ENCODE peak calls at places on chromosomes 11 and 22, in five cellular contexts. W, R, M, V and G are unnamed samples.

GRCh38 chr11:36500315-36500721 is 9.8 kb downstream of the TRAF6 start:
- DNase-seq in W (peak), M (peak), V (no peak), R (no peak), G (no peak)

GRCh38 chr11:108543316-108543955 is 45.3 kb upstream of the POGLUT3 start:
- DNase-seq in V (no peak), W (no peak), R (no peak), M (no peak), G (no peak)

GRCh38 chr11:65577756-65578109 is 1.9 kb downstream of the EHBP1L1 start:
- DNase-seq in M (no peak), V (no peak), W (no peak), R (no peak), G (no peak)

GRCh38 chr11:42778193-42778592 is 533.6 kb upstream of the API5 start:
- DNase-seq in R (no peak), W (no peak), M (no peak), V (no peak), G (no peak)

GRCh38 chr11:104136861-104137260 is 27.1 kb downstream of the PDGFD start:
- DNase-seq in R (no peak), M (no peak), V (no peak), W (no peak), G (no peak)

GRCh38 chr22:29503811-29504372 is 23.9 kb downstream of the NEFH start:
- DNase-seq in W (no peak), M (peak), V (no peak), R (no peak), G (no peak)

GRCh38 chr22:29393019-29393608 is 4.7 kb upstream of the AP1B1 start:
- DNase-seq in R (no peak), W (no peak), M (no peak), V (no peak), G (no peak)

GRCh38 chr11:78039919-78040671 is 17.0 kb upstream of the KCTD14 start:
- DNase-seq in M (peak), V (peak), R (peak), W (peak), G (peak)

GRCh38 chr11:121841487-121842167 is 274.4 kb downstream of the BLID start:
- DNase-seq in M (peak), W (no peak), R (no peak), V (no peak), G (peak)

GRCh38 chr22:46127556-46127955 is 22.8 kb upstream of the PPARA start:
- DNase-seq in W (no peak), R (no peak), M (no peak), V (no peak), G (no peak)

GRCh38 chr22:46128606-46129005 is 21.7 kb upstream of the PPARA start:
- DNase-seq in M (no peak), W (no peak), R (no peak), V (no peak), G (no peak)

GRCh38 chr22:46131151-46131587 is 19.2 kb upstream of the PPARA start:
- DNase-seq in W (no peak), M (no peak), R (peak), V (peak), G (no peak)

GRCh38 chr22:46126853-46127385 is 23.4 kb upstream of the PPARA start:
- DNase-seq in W (no peak), M (no peak), V (no peak), R (no peak), G (no peak)

GRCh38 chr22:46129390-46130041 is 20.8 kb upstream of the PPARA start:
- DNase-seq in M (no peak), W (no peak), V (no peak), R (no peak), G (no peak)
- TF ChIP-seq USF2 in M (no peak), W (no peak), V (no peak), R (no peak), G (no peak)

DNA sequence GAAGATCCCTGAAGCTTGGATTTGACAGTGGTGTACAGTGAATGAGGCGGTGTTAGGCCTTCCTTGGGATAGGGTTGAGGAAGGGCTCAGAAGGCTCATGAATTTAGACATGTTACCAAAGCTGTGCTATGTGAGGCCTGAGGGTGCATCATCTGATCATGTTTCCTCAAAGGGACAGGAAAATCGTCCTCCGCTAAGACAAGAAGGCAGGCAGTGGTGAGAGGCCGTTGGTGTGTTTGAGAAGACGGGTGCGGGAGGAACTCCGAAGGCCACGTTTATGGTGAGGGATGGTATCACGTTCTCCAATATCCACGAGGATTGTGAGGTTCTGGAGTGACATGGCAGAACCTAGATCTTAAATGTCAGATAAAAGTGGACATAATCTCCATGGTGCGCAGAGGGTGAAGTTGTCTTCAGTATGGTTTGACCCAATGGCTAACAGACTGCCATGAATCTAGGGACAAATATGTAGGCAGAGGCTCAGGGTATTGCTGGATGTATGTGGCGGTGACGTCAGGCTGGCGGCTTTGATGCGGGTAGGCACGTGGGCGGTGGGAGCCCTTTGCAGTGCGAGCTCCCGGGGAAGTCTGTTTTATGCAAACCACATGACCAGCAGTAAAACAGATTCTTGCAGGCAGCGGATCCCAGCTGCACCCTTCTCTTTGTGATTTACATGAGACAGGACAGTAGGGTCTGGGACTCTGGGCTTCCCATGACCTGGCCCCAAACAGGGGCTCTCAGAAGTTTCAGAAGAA is 242.3 kb upstream of the B3GAT1 start:
- DNase-seq in R (no peak), V (no peak), W (no peak), M (no peak), G (no peak)
- TF ChIP-seq SMC3 in R (no peak), V (no peak), W (no peak), M (no peak), G (no peak)

GRCh38 chr11:8440649-8441048 is 153.4 kb downstream of the STK33 start:
- DNase-seq in M (no peak), R (no peak), V (no peak), W (no peak), G (no peak)

GRCh38 chr11:8442301-8442700 is 151.7 kb downstream of the STK33 start:
- DNase-seq in W (no peak), V (peak), M (no peak), R (no peak), G (peak)
- TF ChIP-seq USF2 in W (no peak), V (no peak), M (no peak), R (no peak), G (no peak)

GRCh38 chr22:36323855-36324331 is 63.9 kb downstream of the MYH9 start:
- DNase-seq in R (no peak), V (no peak), M (no peak), W (no peak), G (no peak)
- TF ChIP-seq SMC3 in R (no peak), V (no peak), M (no peak), W (no peak), G (no peak)

GRCh38 chr22:38074181-38075104 is 9.5 kb downstream of the SLC16A8 start:
- DNase-seq in R (no peak), M (peak), V (no peak), W (no peak), G (no peak)

GRCh38 chr22:38072322-38073149 is 11.4 kb downstream of the SLC16A8 start:
- DNase-seq in M (no peak), V (peak), W (no peak), R (no peak), G (no peak)

GRCh38 chr22:38075105-38075825 is 8.7 kb downstream of the SLC16A8 start:
- DNase-seq in V (no peak), W (no peak), R (peak), M (no peak), G (no peak)

GRCh38 chr22:38071421-38072321 is 12.3 kb downstream of the SLC16A8 start:
- DNase-seq in W (no peak), M (no peak), V (peak), R (no peak), G (no peak)

DNA sequence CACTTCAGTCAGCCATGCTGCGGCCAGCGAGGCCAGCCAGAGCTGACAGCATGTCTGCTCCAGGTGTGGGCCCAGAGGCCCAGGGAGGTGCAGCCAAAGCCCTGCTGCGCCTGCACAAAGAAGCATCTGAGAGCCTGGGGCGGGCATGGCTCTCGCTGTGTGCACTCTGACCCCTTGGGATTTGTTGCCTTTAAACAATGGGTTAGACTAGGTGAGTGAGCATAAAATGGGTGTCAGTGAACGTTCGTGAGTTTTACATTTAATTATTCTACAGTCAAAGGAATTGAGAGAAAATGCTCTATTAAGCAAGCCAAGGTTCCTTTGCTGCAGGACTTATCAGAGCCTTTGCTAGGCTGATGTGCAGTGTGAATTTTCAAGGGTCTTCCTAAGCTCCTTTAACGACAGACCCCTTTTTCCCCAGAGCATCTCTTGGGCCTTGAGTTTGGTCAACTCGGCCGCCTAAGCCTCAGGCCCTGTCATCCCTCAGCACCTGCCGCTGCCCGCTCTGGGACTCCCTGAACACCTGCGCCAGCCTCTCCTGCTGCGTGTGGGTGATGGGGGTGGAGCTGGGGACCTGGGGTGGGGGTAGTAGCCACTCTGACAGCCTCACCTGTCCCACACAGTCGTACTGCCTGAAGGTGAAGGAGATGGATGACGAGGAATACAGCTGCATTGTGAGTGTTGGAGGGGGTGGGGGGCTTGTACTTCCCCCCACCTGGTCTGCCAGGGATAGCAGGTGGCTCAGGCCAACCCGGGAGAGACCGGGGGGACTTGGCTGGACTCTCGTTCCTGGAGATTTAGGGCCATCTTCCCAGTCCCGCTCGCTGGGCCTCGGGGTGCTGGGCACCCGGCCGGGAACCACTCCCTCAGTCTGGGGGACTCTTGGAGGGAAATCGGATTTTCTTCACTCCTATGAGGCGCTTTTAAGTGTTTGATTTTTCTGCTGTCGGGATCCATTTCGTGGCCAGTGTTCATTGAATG is 10.5 kb downstream of the SLC16A8 start:
- DNase-seq in M (no peak), W (no peak), V (no peak), R (no peak), G (no peak)
- TF ChIP-seq USF2 in M (no peak), W (no peak), V (no peak), R (no peak), G (no peak)

DNA sequence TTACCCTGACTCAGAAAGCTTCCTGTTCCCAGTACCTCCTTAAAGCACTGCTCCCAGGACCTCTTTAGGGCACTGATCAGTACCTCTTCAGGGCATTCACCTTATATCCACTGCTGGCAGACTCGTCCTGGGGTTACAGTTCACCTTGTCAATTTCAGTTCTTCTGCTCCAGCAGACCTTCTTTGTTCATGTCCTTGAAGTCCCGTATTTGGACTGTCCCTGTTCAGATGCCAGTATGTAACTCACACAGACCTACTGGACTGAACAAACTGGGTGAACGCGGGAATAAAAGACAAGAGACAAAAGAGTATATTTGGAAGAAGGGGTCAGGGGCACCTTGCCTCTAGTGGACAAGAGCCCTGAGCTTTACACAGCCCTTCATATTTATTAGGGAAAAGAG is 31.8 kb upstream of the NCAM1 start:
- DNase-seq in R (no peak), W (no peak), V (no peak), M (no peak), G (no peak)
- TF ChIP-seq SMC3 in R (no peak), W (no peak), V (no peak), M (no peak), G (no peak)

GRCh38 chr11:1150769-1151365 is 6.9 kb upstream of the MUC5AC start:
- DNase-seq in R (no peak), M (peak), V (no peak), W (no peak), G (no peak)

GRCh38 chr11:1150095-1150494 is 7.7 kb upstream of the MUC5AC start:
- DNase-seq in R (no peak), W (no peak), M (no peak), V (peak), G (no peak)

GRCh38 chr11:1148752-1149180 is 9.0 kb upstream of the MUC5AC start:
- DNase-seq in M (no peak), W (no peak), R (no peak), V (no peak), G (no peak)

GRCh38 chr11:1147792-1148191 is 10.0 kb upstream of the MUC5AC start:
- DNase-seq in M (no peak), W (no peak), R (no peak), V (no peak), G (no peak)

GRCh38 chr11:1149545-1149944 is 8.2 kb upstream of the MUC5AC start:
- DNase-seq in V (no peak), R (no peak), M (no peak), W (no peak), G (no peak)
- TF ChIP-seq USF2 in V (no peak), R (no peak), M (no peak), W (no peak), G (no peak)